ENCODE peak calls at places on chromosome 17, in six cellular contexts. One of them, this sample, is unnamed.

GRCh38 chr17:68351395-68351794 is 60.1 kb downstream of the ARSG start:
- DNase-seq in astrocyte of the spinal cord: no peak
- DNase-seq in EL: peak; percentile 21
- DNase-seq in bronchial epithelial cell: no peak
- DNase-seq in substantia nigra: no peak
- DNase-seq in activated T-helper 1 cell treated with Interleukin-2 at 50 U/mL for 16 hours: no peak
- DNase-seq in this sample: no peak

GRCh38 chr17:76584427-76585047 is 1.1 kb downstream of the ST6GALNAC2 start:
- DNase-seq in astrocyte of the spinal cord: no peak
- DNase-seq in EL: no peak
- DNase-seq in bronchial epithelial cell: no peak
- DNase-seq in substantia nigra: no peak
- DNase-seq in activated T-helper 1 cell treated with Interleukin-2 at 50 U/mL for 16 hours: no peak
- DNase-seq in this sample: no peak

GRCh38 chr17:63998721-63999679 is 849 bp downstream of the PRR29 start:
- DNase-seq in astrocyte of the spinal cord: no peak
- DNase-seq in EL: no peak
- DNase-seq in bronchial epithelial cell: no peak
- DNase-seq in substantia nigra: no peak
- DNase-seq in activated T-helper 1 cell treated with Interleukin-2 at 50 U/mL for 16 hours: no peak
- DNase-seq in this sample: no peak

GRCh38 chr17:3732171-3732570 is 8.5 kb downstream of the HASPIN start:
- DNase-seq in astrocyte of the spinal cord: peak; percentile 20
- DNase-seq in EL: peak; percentile 47
- DNase-seq in bronchial epithelial cell: no peak
- DNase-seq in substantia nigra: no peak
- DNase-seq in activated T-helper 1 cell treated with Interleukin-2 at 50 U/mL for 16 hours: no peak
- DNase-seq in this sample: no peak

GRCh38 chr17:27445971-27446370 is 10.3 kb upstream of the KSR1 start:
- DNase-seq in astrocyte of the spinal cord: no peak
- DNase-seq in EL: no peak
- DNase-seq in bronchial epithelial cell: no peak
- DNase-seq in substantia nigra: no peak
- DNase-seq in activated T-helper 1 cell treated with Interleukin-2 at 50 U/mL for 16 hours: no peak
- DNase-seq in this sample: no peak

GRCh38 chr17:76927982-76928381 is 59.8 kb downstream of the MGAT5B start:
- DNase-seq in astrocyte of the spinal cord: no peak
- DNase-seq in EL: no peak
- DNase-seq in bronchial epithelial cell: no peak
- DNase-seq in substantia nigra: no peak
- DNase-seq in activated T-helper 1 cell treated with Interleukin-2 at 50 U/mL for 16 hours: no peak
- DNase-seq in this sample: no peak

GRCh38 chr17:42072323-42073187 is 22.2 kb upstream of the C17orf113 start:
- DNase-seq in astrocyte of the spinal cord: no peak
- DNase-seq in EL: no peak
- DNase-seq in bronchial epithelial cell: no peak
- DNase-seq in substantia nigra: no peak
- DNase-seq in activated T-helper 1 cell treated with Interleukin-2 at 50 U/mL for 16 hours: no peak
- DNase-seq in this sample: no peak

GRCh38 chr17:2364132-2365116 is 27.1 kb downstream of the SGSM2 start:
- DNase-seq in astrocyte of the spinal cord: no peak
- DNase-seq in EL: no peak
- DNase-seq in bronchial epithelial cell: no peak
- DNase-seq in substantia nigra: peak; percentile 21
- DNase-seq in activated T-helper 1 cell treated with Interleukin-2 at 50 U/mL for 16 hours: no peak
- DNase-seq in this sample: no peak

GRCh38 chr17:73786286-73786743 is 142.1 kb upstream of the SDK2 start:
- DNase-seq in astrocyte of the spinal cord: no peak
- DNase-seq in EL: no peak
- DNase-seq in bronchial epithelial cell: no peak
- DNase-seq in substantia nigra: no peak
- DNase-seq in activated T-helper 1 cell treated with Interleukin-2 at 50 U/mL for 16 hours: no peak
- DNase-seq in this sample: no peak

GRCh38 chr17:34519286-34519685 is 60.1 kb upstream of the TMEM132E start:
- DNase-seq in astrocyte of the spinal cord: no peak
- DNase-seq in EL: no peak
- DNase-seq in bronchial epithelial cell: no peak
- DNase-seq in substantia nigra: no peak
- DNase-seq in activated T-helper 1 cell treated with Interleukin-2 at 50 U/mL for 16 hours: no peak
- DNase-seq in this sample: no peak

GRCh38 chr17:6187836-6188235 is 117.7 kb downstream of the WSCD1 start:
- DNase-seq in astrocyte of the spinal cord: peak; percentile 29
- DNase-seq in EL: no peak
- DNase-seq in bronchial epithelial cell: peak; percentile 1
- DNase-seq in substantia nigra: no peak
- DNase-seq in activated T-helper 1 cell treated with Interleukin-2 at 50 U/mL for 16 hours: no peak
- DNase-seq in this sample: no peak

GRCh38 chr17:80779336-80779735 is 212.3 kb upstream of the CHMP6 start:
- DNase-seq in astrocyte of the spinal cord: no peak
- DNase-seq in EL: no peak
- DNase-seq in bronchial epithelial cell: no peak
- DNase-seq in substantia nigra: no peak
- DNase-seq in activated T-helper 1 cell treated with Interleukin-2 at 50 U/mL for 16 hours: no peak
- DNase-seq in this sample: no peak

GRCh38 chr17:19707728-19708221 is 8.6 kb downstream of the SLC47A2 start:
- DNase-seq in astrocyte of the spinal cord: no peak
- DNase-seq in EL: no peak
- DNase-seq in bronchial epithelial cell: no peak
- DNase-seq in substantia nigra: no peak
- DNase-seq in activated T-helper 1 cell treated with Interleukin-2 at 50 U/mL for 16 hours: no peak
- DNase-seq in this sample: no peak

GRCh38 chr17:7308625-7309433 is 1.4 kb downstream of the EIF5A start:
- DNase-seq in astrocyte of the spinal cord: peak; percentile 84
- DNase-seq in EL: peak; percentile 90
- DNase-seq in bronchial epithelial cell: peak; percentile 78
- DNase-seq in substantia nigra: peak; percentile 52
- DNase-seq in activated T-helper 1 cell treated with Interleukin-2 at 50 U/mL for 16 hours: peak; percentile 75
- DNase-seq in this sample: peak; percentile 76

GRCh38 chr17:4587803-4588202 is 3.5 kb downstream of the SMTNL2 start:
- DNase-seq in astrocyte of the spinal cord: no peak
- DNase-seq in EL: no peak
- DNase-seq in bronchial epithelial cell: no peak
- DNase-seq in substantia nigra: no peak
- DNase-seq in activated T-helper 1 cell treated with Interleukin-2 at 50 U/mL for 16 hours: no peak
- DNase-seq in this sample: no peak

GRCh38 chr17:17533901-17534441 is 37.8 kb upstream of the RASD1 start:
- DNase-seq in astrocyte of the spinal cord: no peak
- DNase-seq in EL: no peak
- DNase-seq in bronchial epithelial cell: peak; percentile 53
- DNase-seq in substantia nigra: no peak
- DNase-seq in activated T-helper 1 cell treated with Interleukin-2 at 50 U/mL for 16 hours: no peak
- DNase-seq in this sample: no peak

GRCh38 chr17:29180788-29181160 is 576 bp upstream of the MYO18A start:
- DNase-seq in astrocyte of the spinal cord: no peak
- DNase-seq in EL: no peak
- DNase-seq in bronchial epithelial cell: no peak
- DNase-seq in substantia nigra: no peak
- DNase-seq in activated T-helper 1 cell treated with Interleukin-2 at 50 U/mL for 16 hours: no peak
- DNase-seq in this sample: no peak